ENCODE peak calls at places on chromosomes 12 and 14, in four cellular contexts. L is uterus, Y is right lobe of liver, O is suprapubic skin. V is an unnamed sample.

GRCh38 chr14:97120204-97121120 is 323.3 kb downstream of the VRK1 start:
- DNase-seq in L (no peak), Y (no peak), O (no peak), V (no peak)

GRCh38 chr12:29534935-29535334 is 37.4 kb upstream of the OVCH1 start:
- DNase-seq in L (no peak), Y (no peak), O (no peak), V (peak; percentile 21)

GRCh38 chr12:34397591-34398365 is 375.5 kb downstream of the ALG10 start:
- DNase-seq in L (no peak), Y (peak; percentile 31), O (peak; percentile 48), V (peak; percentile 1)

GRCh38 chr12:11947218-11947617 is 123.5 kb upstream of the BCL2L14 start:
- DNase-seq in L (no peak), Y (no peak), O (no peak), V (no peak)

GRCh38 chr12:79997115-79997805 is 62.4 kb upstream of the PPP1R12A start:
- DNase-seq in L (no peak), Y (no peak), O (no peak), V (no peak)

GRCh38 chr12:69732088-69732487 is 6.6 kb upstream of the RAB3IP start:
- DNase-seq in L (no peak), Y (no peak), O (no peak), V (no peak)

GRCh38 chr14:69543341-69544249 is 31.1 kb downstream of the CCDC177 start:
- DNase-seq in L (no peak), Y (no peak), O (no peak), V (no peak)

GRCh38 chr12:121121805-121122204 is 10.9 kb upstream of the P2RX7 start:
- DNase-seq in L (no peak), Y (no peak), O (no peak), V (no peak)

GRCh38 chr14:32470161-32470705 is 141.1 kb downstream of the AKAP6 start:
- DNase-seq in L (no peak), Y (no peak), O (no peak), V (no peak)

GRCh38 chr12:5434647-5434968 is 2.7 kb downstream of the NTF3 start:
- DNase-seq in L (no peak), Y (no peak), O (no peak), V (no peak)

DNA sequence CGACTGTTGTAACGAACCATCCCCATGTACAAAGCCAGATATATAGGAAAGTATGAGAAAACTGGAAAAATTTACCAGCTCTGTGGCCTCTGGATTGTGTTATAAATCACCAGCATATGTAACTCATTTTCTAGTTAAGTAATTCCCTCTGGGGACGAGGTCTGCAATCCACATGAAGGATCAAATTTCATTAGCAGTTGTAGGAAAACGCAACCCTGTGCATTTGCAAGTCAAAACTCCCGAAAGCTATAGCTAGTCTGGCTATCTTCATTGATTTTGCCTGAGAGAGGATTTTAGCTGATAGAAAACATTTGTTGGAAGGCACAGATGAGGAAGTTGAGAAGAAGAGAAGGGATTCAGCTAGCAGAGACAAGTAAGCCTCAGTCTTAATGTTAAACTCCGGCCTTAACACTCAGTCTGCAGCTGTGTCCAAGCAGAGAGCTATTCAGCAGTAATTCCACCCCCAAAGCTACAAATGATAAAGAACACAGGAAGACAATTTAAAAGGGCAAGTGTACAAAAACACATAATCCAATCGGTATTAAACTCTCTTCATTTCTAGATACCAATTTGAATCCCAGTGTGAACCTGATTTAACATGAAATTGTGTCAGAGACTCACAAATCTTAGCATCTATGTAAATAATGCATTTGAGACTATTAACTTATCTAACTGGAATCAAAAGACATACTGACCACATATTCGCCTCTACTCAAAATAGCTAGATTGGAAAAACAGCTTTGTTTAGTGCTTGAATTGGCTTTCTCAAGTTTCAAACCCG is 54.2 kb upstream of the CERS5 start:
- DNase-seq in L (peak; percentile 42), Y (no peak), O (no peak), V (no peak)
- TF ChIP-seq POLR2A in L (peak; percentile 17), Y (no peak), O (no peak), V (peak; percentile 28)

GRCh38 chr14:87992720-87993484 is at the start of gene GALC:
- DNase-seq in L (peak; percentile 94), Y (peak; percentile 97), O (peak; percentile 97), V (peak; percentile 89)
- TF ChIP-seq POLR2A in L (peak; percentile 62), Y (peak; percentile 72), O (no peak), V (no peak)

GRCh38 chr14:91243098-91243483 is 1.4 kb downstream of the GPR68 start:
- DNase-seq in L (no peak), Y (no peak), O (no peak), V (no peak)

GRCh38 chr14:91241848-91242247 is 2.7 kb downstream of the GPR68 start:
- DNase-seq in L (no peak), Y (no peak), O (no peak), V (no peak)

GRCh38 chr14:91245029-91245428 is 525 bp upstream of the GPR68 start:
- DNase-seq in L (no peak), Y (no peak), O (no peak), V (no peak)

GRCh38 chr14:91244501-91244901 is at the start of gene GPR68:
- DNase-seq in L (no peak), Y (no peak), O (no peak), V (no peak)

GRCh38 chr14:91242635-91243034 is 1.9 kb downstream of the GPR68 start:
- DNase-seq in L (no peak), Y (no peak), O (no peak), V (no peak)
- TF ChIP-seq POLR2A in L (no peak), Y (no peak), O (no peak), V (no peak)

DNA sequence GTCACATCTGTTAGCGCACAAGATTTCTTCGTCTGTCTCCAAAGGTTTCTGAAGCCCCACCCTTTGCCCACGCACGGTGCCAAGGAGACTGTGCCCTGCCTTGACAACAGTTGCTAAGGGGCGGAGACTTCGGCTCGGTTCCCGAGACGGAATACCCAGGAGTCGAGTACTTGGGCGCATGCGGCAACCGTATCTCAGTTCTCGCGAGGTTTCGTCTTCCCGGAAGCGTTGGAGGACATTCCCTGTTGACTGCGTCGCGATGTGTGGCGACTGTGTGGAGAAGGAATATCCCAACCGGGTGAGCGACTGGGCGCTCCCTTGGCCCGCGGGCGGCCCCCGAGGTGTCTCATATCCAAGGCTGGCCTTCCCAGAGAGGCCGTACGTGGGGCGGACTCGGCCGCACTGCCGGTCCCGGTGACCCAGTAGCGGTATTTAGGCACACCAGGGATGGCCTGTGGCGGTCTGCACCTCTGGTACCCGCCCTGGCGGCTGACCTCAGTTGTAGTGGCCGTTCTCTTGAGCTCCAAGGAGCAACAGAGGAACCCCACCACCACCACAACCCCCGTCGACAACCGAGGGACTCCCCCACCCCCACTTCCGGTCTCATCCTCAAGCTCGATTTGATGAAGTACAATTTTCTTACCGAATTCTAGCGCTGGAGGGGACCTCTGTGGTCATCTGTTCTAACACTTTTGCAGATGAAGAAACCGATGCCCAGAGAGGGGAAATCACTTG is at the start of gene CHURC1:
- DNase-seq in L (peak; percentile 98), Y (peak; percentile 98), O (peak; percentile 99), V (peak; percentile 97)
- TF ChIP-seq POLR2A in L (peak; percentile 85), Y (peak; percentile 85), O (peak; percentile 65), V (peak; percentile 91)

DNA sequence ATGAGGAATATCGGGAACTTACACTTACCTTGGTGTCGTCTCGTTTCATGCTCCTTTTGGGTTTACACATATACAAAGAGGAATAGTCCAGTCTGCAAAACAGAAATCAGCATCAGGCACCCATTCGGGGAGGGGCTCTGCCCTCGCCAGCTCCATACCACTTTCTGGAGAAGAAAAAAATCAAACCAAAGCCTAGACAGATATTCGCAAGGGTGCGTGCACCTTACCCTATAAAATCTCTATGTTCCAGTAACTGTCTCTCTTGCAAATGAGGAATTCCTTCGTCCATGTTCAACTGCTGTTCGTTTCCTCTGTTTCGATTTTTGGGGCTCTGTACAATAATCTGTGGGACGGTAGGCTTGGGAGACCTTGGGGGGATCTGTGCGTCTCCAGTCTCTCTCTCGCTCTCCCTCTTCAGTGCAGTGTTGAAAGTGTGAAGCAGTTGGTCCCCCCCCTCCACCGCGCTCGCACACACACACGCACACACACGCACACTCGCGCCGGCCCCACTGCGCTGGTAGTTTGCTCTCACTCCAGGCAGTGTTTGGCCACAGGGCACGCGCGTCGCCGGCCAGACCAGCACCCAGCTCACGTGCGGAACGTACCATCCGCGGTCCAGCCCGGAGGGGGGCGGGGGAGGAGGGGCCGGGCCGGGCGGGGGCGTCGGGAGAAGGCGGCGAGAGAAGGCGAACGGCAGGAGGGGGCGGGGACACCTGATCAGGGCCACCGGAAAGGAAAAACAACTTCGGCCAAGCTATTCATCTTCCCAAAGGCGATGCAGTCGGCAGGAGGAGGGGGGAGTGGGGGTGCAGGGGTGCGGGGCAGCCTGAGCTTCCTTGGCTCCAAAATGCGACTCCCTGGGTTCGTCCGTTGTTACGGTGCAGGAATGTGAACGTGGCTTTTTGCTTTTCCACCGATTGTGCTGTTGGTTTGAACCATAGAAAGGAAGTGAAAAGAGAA is at the start of gene BHLHE41:
- DNase-seq in L (peak; percentile 74), Y (peak; percentile 65), O (peak; percentile 88), V (peak; percentile 91)
- TF ChIP-seq POLR2A in L (peak; percentile 80), Y (peak; percentile 43), O (no peak), V (peak; percentile 92)

DNA sequence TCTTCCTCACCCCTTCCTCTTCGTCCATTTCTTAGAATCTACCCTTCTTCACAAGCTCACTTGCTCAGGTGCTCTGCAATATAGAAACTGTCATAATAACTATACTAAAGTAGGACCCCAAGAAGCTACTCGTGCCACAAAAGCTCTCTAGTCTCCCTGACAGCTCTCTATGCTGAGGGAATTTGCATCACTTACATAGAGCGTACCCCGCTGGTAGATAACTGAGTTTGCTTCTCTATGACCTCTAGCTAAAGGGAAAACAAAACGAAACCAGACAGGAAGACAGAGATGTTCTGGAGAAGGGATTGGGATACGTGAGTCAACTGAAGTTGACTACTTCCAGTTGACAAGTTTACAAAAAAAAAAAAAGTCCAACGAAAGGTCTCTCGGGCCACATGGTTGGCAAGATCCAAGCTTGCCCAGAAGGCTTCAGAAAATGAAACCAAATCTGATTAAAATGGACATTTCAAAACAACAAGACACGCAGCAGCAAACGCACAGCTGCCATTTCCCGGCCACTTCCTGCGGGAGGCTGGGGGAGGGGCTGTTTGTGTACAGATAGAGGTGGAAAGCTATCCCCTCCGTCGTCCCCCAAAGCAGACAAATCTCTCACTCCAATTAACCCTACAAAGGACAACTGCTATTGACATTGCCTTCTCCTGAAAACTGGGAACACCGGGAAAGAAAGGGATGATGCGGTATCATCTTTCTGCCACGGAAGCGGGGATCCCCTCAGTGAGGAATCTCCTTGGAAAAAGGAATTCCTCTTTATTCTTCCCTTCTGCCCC is 1.3 kb downstream of the BAZ2A start:
- DNase-seq in L (peak; percentile 56), Y (peak; percentile 81), O (no peak), V (peak; percentile 75)
- TF ChIP-seq POLR2A in L (no peak), Y (peak; percentile 32), O (no peak), V (peak; percentile 36)

DNA sequence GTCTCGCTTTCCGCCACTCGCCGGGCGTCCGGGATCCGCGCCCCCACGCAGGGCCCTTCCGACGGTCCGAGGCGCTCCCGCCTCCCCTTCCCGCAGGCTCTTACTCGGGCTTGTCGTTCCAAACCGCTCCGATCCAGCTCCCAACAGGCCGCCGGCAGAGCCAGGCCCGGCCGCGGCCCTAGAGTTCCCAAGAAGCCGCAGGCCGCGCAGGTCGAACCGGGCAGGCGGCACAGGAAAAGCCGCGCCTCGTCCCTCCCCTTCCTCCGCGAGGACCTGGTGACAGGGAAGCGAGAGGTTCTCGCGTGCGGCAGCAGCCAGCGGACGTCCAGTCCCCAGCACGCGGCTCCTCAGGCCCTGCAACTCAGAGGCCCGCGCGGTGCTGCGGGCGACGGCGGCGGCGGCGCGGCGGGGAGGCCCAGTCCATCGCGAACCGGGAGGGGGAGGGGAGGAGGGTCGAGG is 277 bp downstream of the HECTD1 start:
- DNase-seq in L (peak; percentile 90), Y (no peak), O (no peak), V (peak; percentile 92)
- TF ChIP-seq POLR2A in L (no peak), Y (no peak), O (no peak), V (peak; percentile 74)